ENCODE peak calls at places on chromosomes 12 and 14, in six cellular contexts. D is MM.1S, F is DND-41, K is GM20000, P is kidney epithelial cell, J is GM10248. Q is an unnamed sample.

GRCh38 chr12:49644620-49644994 is 21.2 kb downstream of the PRPF40B start:
- DNase-seq in J (peak; percentile 87), K (peak; percentile 84), F (peak; percentile 85), D (peak; percentile 64), P (peak; percentile 10), Q (peak; percentile 75)

GRCh38 chr14:82796081-82796480 is 1262.4 kb upstream of the SEL1L start:
- DNase-seq in K (no peak), J (no peak), F (no peak), D (no peak), P (no peak), Q (no peak)

GRCh38 chr12:109144224-109144623 is 27.8 kb downstream of the ACACB start:
- DNase-seq in D (no peak), K (no peak), F (no peak), J (no peak), P (no peak), Q (no peak)

GRCh38 chr12:50505945-50506344 is 1.2 kb downstream of the DIP2B start:
- DNase-seq in K (peak; percentile 40), F (no peak), P (no peak), D (no peak), J (no peak), Q (no peak)

GRCh38 chr14:24956104-24956503 is 93.8 kb downstream of the STXBP6 start:
- DNase-seq in P (no peak), D (no peak), J (no peak), K (no peak), F (no peak), Q (no peak)

GRCh38 chr12:105659355-105660075 is 329.0 kb downstream of the C12orf75 start:
- DNase-seq in K (no peak), D (no peak), J (no peak), F (no peak), P (peak; percentile 14), Q (no peak)

GRCh38 chr12:53048780-53049401 is 974 bp upstream of the TNS2 start:
- DNase-seq in K (no peak), J (no peak), D (no peak), P (no peak), F (no peak), Q (no peak)

GRCh38 chr12:62957233-62957953 is 22.4 kb upstream of the PPM1H start:
- DNase-seq in D (peak; percentile 18), F (no peak), J (no peak), P (no peak), K (no peak), Q (no peak)

GRCh38 chr12:47014474-47014873 is 64.9 kb upstream of the PCED1B start:
- DNase-seq in D (no peak), K (no peak), F (no peak), P (no peak), J (no peak), Q (no peak)

GRCh38 chr12:128069359-128069997 is 197.5 kb upstream of the TMEM132C start:
- DNase-seq in F (peak; percentile 27), P (no peak), K (peak; percentile 32), D (peak; percentile 39), J (peak; percentile 34), Q (peak; percentile 41)

GRCh38 chr12:68538722-68539614 is 71.7 kb upstream of the RAP1B start:
- DNase-seq in D (peak; percentile 10), K (peak; percentile 36), F (peak; percentile 80), J (peak; percentile 32), P (no peak), Q (no peak)

GRCh38 chr12:53223391-53224267 is 8.4 kb downstream of the RARG start:
- DNase-seq in P (no peak), D (no peak), K (no peak), J (no peak), F (peak; percentile 70), Q (no peak)

DNA sequence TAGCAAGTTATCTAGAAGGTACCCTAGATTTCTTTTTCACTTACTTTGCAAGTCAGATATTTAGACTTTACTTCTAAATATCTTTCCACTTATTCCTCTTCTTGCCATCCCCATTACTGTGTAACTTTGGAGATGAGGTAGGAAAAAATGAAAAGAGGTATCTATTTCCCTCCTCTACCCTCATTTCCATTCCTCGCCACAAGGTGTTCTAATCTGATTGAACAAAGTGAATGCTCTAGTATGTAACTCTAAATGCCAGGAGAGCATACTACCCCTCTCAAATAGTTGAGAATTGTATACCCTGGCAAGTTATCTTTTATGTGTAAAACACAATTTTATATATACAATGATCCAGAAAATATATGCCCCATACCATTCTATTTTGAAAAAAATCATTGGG is 1.7 kb upstream of the LDHB start:
- DNase-seq in P (no peak), J (no peak), K (no peak), F (no peak), D (no peak), Q (no peak)
- TF ChIP-seq CTCF in P (peak; percentile 16), J (no peak), K (no peak), F (peak; percentile 24), D (peak; percentile 12), Q (peak; percentile 55)

DNA sequence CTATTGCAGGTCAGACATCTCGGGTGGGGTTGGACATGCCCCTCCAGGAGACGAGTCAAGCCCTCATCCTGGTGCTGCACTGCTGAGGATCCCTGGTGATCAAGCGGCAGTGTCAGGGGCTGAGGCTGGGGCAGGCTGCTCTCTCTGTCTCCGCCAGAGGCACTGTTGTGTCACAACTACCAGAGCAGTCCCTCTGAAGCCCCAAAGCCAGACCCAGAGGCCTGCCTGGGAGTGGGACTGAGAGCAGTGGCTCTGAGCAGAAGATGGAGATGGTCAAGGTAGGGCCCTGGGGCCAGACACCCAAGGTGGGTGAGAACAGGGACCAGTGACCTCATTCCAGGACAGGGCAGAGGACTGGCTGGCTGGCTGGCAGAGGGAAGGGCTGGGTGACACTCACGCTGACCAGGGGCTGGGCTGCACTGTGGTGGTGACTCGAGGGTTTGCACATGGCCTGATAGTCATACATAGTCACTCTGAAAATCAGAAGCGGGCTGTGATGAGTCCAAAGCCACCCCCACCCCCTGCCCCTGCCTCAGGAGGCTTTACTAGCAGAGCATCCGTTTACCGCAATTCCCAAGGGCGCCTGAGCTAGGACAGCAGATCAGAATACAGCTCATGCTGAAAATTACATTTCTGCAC is 19.6 kb upstream of the LRTM2 start:
- DNase-seq in K (peak; percentile 71), J (peak; percentile 79), P (no peak), F (no peak), D (no peak), Q (no peak)
- TF ChIP-seq CTCF in K (peak; percentile 64), J (peak; percentile 38), P (peak; percentile 6), F (no peak), D (peak; percentile 21), Q (peak; percentile 38)

GRCh38 chr14:61326847-61327246 is 5.5 kb downstream of the PRKCH start:
- DNase-seq in J (no peak), P (no peak), K (no peak), D (no peak), F (no peak), Q (no peak)
- TF ChIP-seq CTCF in J (no peak), P (no peak), K (no peak), D (no peak), F (no peak), Q (no peak)

GRCh38 chr12:64323476-64324225 is 66.9 kb downstream of the C12orf56 start:
- DNase-seq in F (no peak), K (no peak), P (no peak), J (no peak), D (no peak), Q (no peak)

GRCh38 chr12:64320611-64321010 is 69.9 kb downstream of the C12orf56 start:
- DNase-seq in K (no peak), D (no peak), J (no peak), F (no peak), P (no peak), Q (no peak)

GRCh38 chr12:64323006-64323405 is 67.6 kb downstream of the C12orf56 start:
- DNase-seq in F (no peak), J (no peak), K (no peak), D (no peak), P (no peak), Q (no peak)

GRCh38 chr12:64318605-64319004 is 72.0 kb downstream of the C12orf56 start:
- DNase-seq in J (peak; percentile 20), F (no peak), K (peak; percentile 20), P (no peak), D (no peak), Q (peak; percentile 3)
- TF ChIP-seq CTCF in J (no peak), F (no peak), K (no peak), P (no peak), D (no peak), Q (no peak)

Q was measured in neural crest cell.